ENCODE peak calls at places on chromosomes 5 and 9, in eight cellular contexts. P is endodermal cell, B is GM23248, D is GM23338, U is mesendoderm, O is hepatocyte, I is breast epithelium, V is IMR-90. R is an unnamed sample. For H3K4me1 and H3K27me3, the result is how much of the 10 kb centered on the place peaks cover.

GRCh38 chr5:158953929-158954534 is 145.7 kb downstream of the EBF1 start:
- DNase-seq in B (peak), V (no peak), P (no peak), U (no peak), I (no peak), D (no peak), O (no peak), R (no peak)

GRCh38 chr9:105708405-105708804 is 14.1 kb downstream of the TMEM38B start:
- DNase-seq in I (no peak), D (no peak), V (no peak), P (no peak), O (no peak), B (no peak), U (no peak), R (no peak)

GRCh38 chr9:87119328-87119881 is 172.1 kb upstream of the GAS1 start:
- DNase-seq in B (peak), O (peak), I (peak), D (no peak), P (no peak), V (peak), U (no peak), R (peak)

GRCh38 chr9:23630488-23630887 is 195.6 kb downstream of the ELAVL2 start:
- DNase-seq in I (no peak), V (no peak), U (no peak), D (no peak), B (no peak), P (no peak), O (no peak), R (no peak)

GRCh38 chr9:108207611-108208051 is 648.2 kb downstream of the ACTL7B start:
- DNase-seq in D (no peak), P (no peak), V (peak), I (no peak), B (peak), U (no peak), O (peak), R (no peak)

GRCh38 chr5:3606121-3606831 is 10.6 kb downstream of the IRX1 start:
- DNase-seq in U (peak), P (peak), I (no peak), O (no peak), D (peak), B (peak), V (no peak), R (no peak)

GRCh38 chr9:35661756-35662350 is 3.1 kb downstream of the ARHGEF39 start:
- DNase-seq in V (no peak), P (no peak), D (no peak), U (no peak), O (no peak), B (no peak), I (no peak), R (no peak)

GRCh38 chr5:59893061-59893435 is 478 bp downstream of the PDE4D start:
- DNase-seq in I (no peak), B (no peak), U (peak), V (no peak), O (no peak), D (peak), P (peak), R (peak)

GRCh38 chr5:140362875-140363630 is 3.1 kb downstream of the SLC4A9 start:
- DNase-seq in V (peak), B (peak), D (peak), I (peak), O (peak), P (peak), U (peak), R (peak)

GRCh38 chr5:82413302-82414042 is 135.3 kb upstream of the RPS23 start:
- DNase-seq in D (no peak), I (no peak), O (no peak), V (peak), U (no peak), B (peak), P (no peak), R (no peak)

GRCh38 chr5:123455640-123456039 is 32.4 kb upstream of the CEP120 start:
- DNase-seq in D (no peak), V (no peak), O (no peak), B (no peak), U (no peak), I (no peak), P (no peak), R (no peak)

GRCh38 chr5:176508603-176509002 is 28.6 kb downstream of the RNF44 start:
- DNase-seq in P (no peak), B (peak), I (no peak), O (no peak), D (no peak), V (peak), U (no peak), R (no peak)

GRCh38 chr9:125180876-125181275 is 8.7 kb downstream of the PPP6C start:
- DNase-seq in V (no peak), U (no peak), P (no peak), O (no peak), B (no peak), D (no peak), I (no peak), R (no peak)
- H3K4me1 ChIP-seq in V (under half), U (under half), P (under half), O (under half), B (under half), D (under half), I (under half), R (under half)

DNA sequence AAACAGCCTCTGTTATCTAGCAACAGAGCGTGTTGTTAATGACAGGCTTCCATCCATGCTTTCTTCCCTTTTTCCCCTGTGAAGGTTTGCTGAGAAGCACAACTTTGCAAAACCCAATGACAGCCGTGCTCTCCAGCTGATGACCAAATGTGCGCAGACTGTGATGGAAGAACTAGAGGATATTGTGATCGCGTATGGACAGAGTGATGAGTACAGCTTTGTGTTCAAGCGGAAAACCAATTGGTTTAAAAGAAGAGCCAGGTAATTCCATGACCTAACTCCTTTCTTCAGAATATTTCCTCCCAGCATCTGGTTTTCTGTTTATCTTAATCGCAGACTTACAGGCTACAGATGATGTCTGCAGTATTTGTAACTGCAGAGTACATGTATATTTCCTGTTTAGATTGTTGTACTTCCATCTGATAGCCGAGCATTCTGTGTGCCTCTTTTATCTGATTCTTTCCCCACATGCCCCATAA is 1.6 kb downstream of the THG1L start:
- DNase-seq in O (peak), V (no peak), U (no peak), D (no peak), B (no peak), P (no peak), I (no peak), R (no peak)
- H3K27ac ChIP-seq in O (peak), V (no peak), U (no peak), D (no peak), B (no peak), P (no peak), I (no peak), R (no peak)

GRCh38 chr5:69485471-69485870 is 7.1 kb upstream of the OCLN start:
- DNase-seq in P (peak), B (no peak), I (no peak), U (no peak), D (no peak), V (no peak), O (no peak), R (no peak)

GRCh38 chr5:69491027-69491426 is 1.6 kb upstream of the OCLN start:
- DNase-seq in V (no peak), U (no peak), B (no peak), O (no peak), P (no peak), D (no peak), I (no peak), R (no peak)

GRCh38 chr5:69491838-69492390 is 676 bp upstream of the OCLN start:
- DNase-seq in V (no peak), B (no peak), P (no peak), U (no peak), O (no peak), I (no peak), D (peak), R (no peak)

GRCh38 chr5:69492391-69493234 is at the start of gene OCLN:
- DNase-seq in D (peak), O (peak), I (peak), P (peak), V (no peak), U (peak), B (peak), R (peak)

GRCh38 chr5:69489246-69489645 is 3.3 kb upstream of the OCLN start:
- DNase-seq in O (no peak), I (no peak), D (peak), P (no peak), B (no peak), V (no peak), U (no peak), R (no peak)
- H3K27me3 ChIP-seq in O (under half), I (under half), D (under half), P (under half), B (under half), V (under half), U (under half), R (under half)

GRCh38 chr9:37986001-37986400 is 82.1 kb upstream of the SLC25A51 start:
- DNase-seq in V (no peak), I (no peak), O (no peak), U (no peak), D (no peak), B (no peak), P (no peak), R (no peak)

GRCh38 chr9:37983381-37984067 is 79.6 kb upstream of the SLC25A51 start:
- DNase-seq in B (no peak), P (no peak), I (no peak), D (no peak), O (no peak), V (no peak), U (no peak), R (no peak)

GRCh38 chr9:37984672-37985611 is 81.0 kb upstream of the SLC25A51 start:
- DNase-seq in U (no peak), P (no peak), V (peak), B (peak), I (no peak), O (no peak), D (no peak), R (peak)

GRCh38 chr9:37986771-37987258 is 82.2 kb downstream of the SHB start:
- DNase-seq in B (no peak), I (no peak), V (no peak), U (no peak), P (no peak), O (no peak), D (no peak), R (no peak)

DNA sequence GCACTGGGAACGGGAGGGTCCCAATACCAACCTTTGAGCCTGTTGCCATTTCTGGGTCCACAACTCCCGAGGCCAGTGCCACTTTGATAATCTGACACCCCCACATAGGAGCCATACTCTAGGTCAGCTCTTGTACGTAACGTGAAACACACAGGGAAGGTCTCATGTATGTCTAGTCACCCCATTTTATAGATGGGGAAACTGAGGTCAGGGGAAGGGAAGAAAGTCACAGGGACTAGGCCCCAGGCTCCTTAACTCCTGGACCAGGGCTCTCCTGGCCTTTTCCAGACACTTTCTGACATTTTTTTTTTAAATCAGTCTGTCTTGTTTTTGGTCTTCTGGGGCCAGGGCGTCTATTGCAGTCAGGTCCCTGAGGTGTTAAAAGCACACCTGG is 80.3 kb upstream of the SLC25A51 start:
- DNase-seq in D (no peak), V (no peak), I (no peak), P (no peak), B (no peak), O (no peak), U (no peak), R (no peak)
- H3K4me1 ChIP-seq in D (under half), V (under half), I (under half), P (under half), B (under half), O (under half), U (under half), R (under half)

GRCh38 chr9:129108083-129108804 is 2.3 kb downstream of the CRAT start:
- DNase-seq in D (no peak), I (no peak), B (no peak), U (no peak), P (no peak), V (no peak), O (no peak), R (no peak)
- H3K27ac ChIP-seq in D (no peak), I (peak), B (no peak), U (no peak), P (no peak), V (no peak), O (no peak), R (no peak)

GRCh38 chr5:87851603-87852002 is 417.0 kb downstream of the TMEM161B start:
- DNase-seq in D (no peak), O (no peak), I (no peak), V (no peak), B (no peak), P (no peak), U (no peak), R (no peak)
- H3K27me3 ChIP-seq in D (under half), O (under half), I (under half), V (under half), B (under half), P (under half), U (under half), R (under half)

DNA sequence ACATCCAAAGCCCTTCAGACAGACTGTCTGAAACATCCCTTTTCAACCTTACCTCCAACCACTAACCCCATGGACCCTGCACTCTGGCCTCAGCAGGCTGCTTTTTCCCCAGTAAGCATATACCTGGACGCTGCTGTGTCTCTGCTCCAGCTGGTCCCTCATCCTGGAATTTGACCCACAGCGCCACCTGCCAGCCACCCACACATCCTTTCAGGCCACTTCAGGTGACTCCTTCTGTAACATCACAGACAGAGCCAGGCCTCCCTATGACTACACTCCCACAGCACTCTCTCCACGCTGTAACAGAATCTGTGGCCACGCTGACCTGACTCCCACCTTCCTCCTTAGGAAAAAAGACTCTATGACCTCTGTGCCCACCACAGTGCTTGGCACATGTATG is 3.4 kb downstream of the MGAT1 start:
- DNase-seq in I (no peak), B (no peak), D (peak), U (peak), P (peak), V (no peak), O (peak), R (no peak)
- H3K4me1 ChIP-seq in I (under half), B (half or more), D (under half), U (under half), P (under half), V (under half), O (under half), R (under half)

GRCh38 chr9:121473229-121473628 is 26.4 kb downstream of the GGTA1 start:
- DNase-seq in O (no peak), D (no peak), P (no peak), B (no peak), V (no peak), U (no peak), I (no peak), R (peak)
- H3K27ac ChIP-seq in O (no peak), D (no peak), P (no peak), B (no peak), V (no peak), U (no peak), I (peak), R (peak)

GRCh38 chr9:132742821-132743311 is 72.6 kb downstream of the GTF3C4 start:
- DNase-seq in V (no peak), D (peak), U (no peak), B (no peak), P (peak), I (no peak), O (no peak), R (no peak)
- H3K27me3 ChIP-seq in V (half or more), D (under half), U (under half), B (under half), P (half or more), I (under half), O (under half), R (under half)

GRCh38 chr5:150163547-150164059 is 3.0 kb upstream of the CDX1 start:
- DNase-seq in I (no peak), O (no peak), B (peak), U (peak), V (no peak), P (peak), D (peak), R (peak)

GRCh38 chr5:150161242-150162141 is 5.1 kb upstream of the CDX1 start:
- DNase-seq in O (peak), U (peak), I (peak), D (peak), V (peak), P (peak), B (peak), R (peak)

GRCh38 chr5:150163035-150163434 is 3.5 kb upstream of the CDX1 start:
- DNase-seq in V (no peak), U (no peak), I (no peak), P (no peak), O (no peak), B (no peak), D (no peak), R (no peak)

GRCh38 chr5:150160448-150161069 is 4.9 kb upstream of the PDGFRB start:
- DNase-seq in P (no peak), B (peak), V (no peak), D (no peak), I (no peak), U (no peak), O (no peak), R (no peak)

DNA sequence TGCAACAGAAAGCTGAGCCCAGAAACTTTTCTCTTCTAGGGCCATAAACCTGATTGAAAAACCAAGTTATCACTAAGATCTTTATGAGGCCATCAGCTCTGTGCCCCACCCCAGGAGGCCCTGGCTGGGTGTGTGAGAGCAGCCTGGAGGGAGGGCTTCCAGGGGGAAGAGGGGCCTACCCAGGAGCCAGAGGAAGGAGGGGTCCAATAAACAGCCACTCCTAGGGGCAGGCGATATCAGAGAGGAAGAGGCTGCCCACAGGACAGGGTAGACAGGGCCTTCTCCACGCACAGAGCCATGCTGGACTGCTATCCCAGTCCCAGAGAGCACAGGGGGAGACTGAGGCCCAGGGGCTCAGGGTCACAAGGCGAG is 4.5 kb upstream of the CDX1 start:
- DNase-seq in P (no peak), U (no peak), V (no peak), B (no peak), I (no peak), O (peak), D (no peak), R (peak)
- H3K4me1 ChIP-seq in P (under half), U (under half), V (under half), B (under half), I (under half), O (half or more), D (under half), R (under half)

R was measured in right cardiac atrium.